ENCODE peak calls at places on chromosomes 3 and 15, in eight cellular contexts. X, J, O, D, Y, F, W and R are unnamed samples.

GRCh38 chr15:67900621-67901147 is 60.8 kb upstream of the RNU6-1 start:
- DNase-seq in X (no peak), O (no peak), J (no peak), W (no peak), D (no peak), Y (no peak), F (no peak), R (no peak)

GRCh38 chr3:68931406-68932149 is 769 bp downstream of the TAFA4 start:
- DNase-seq in F (no peak), Y (no peak), J (no peak), W (no peak), O (no peak), X (peak; percentile 48), D (no peak), R (no peak)

GRCh38 chr15:42102646-42103235 is 8.4 kb upstream of the PLA2G4D start:
- DNase-seq in X (no peak), O (no peak), W (no peak), Y (no peak), F (no peak), J (peak; percentile 9), D (peak; percentile 19), R (peak; percentile 58)

GRCh38 chr15:94177112-94177511 is 54.2 kb upstream of the MCTP2 start:
- DNase-seq in D (peak; percentile 3), W (no peak), J (no peak), F (no peak), X (no peak), O (no peak), Y (no peak), R (no peak)

GRCh38 chr15:33592864-33593263 is 282.1 kb downstream of the RYR3 start:
- DNase-seq in D (no peak), Y (no peak), O (no peak), F (no peak), W (no peak), J (no peak), X (no peak), R (no peak)

GRCh38 chr3:60528651-60529050 is 722.6 kb downstream of the FHIT start:
- DNase-seq in X (no peak), W (no peak), Y (no peak), J (no peak), D (no peak), F (no peak), O (no peak), R (no peak)

GRCh38 chr3:104102386-104102785 is 1264.3 kb upstream of the ALCAM start:
- DNase-seq in J (peak; percentile 47), W (no peak), O (peak; percentile 32), F (peak; percentile 40), Y (no peak), X (peak; percentile 64), D (peak; percentile 61), R (peak; percentile 65)

GRCh38 chr15:79549196-79549595 is 117.1 kb downstream of the MINAR1 start:
- DNase-seq in O (no peak), W (no peak), J (no peak), D (no peak), X (no peak), Y (no peak), F (no peak), R (no peak)

GRCh38 chr15:94322141-94322540 is 90.8 kb downstream of the MCTP2 start:
- DNase-seq in Y (no peak), J (no peak), X (no peak), D (no peak), O (no peak), F (no peak), W (no peak), R (no peak)

GRCh38 chr15:38253448-38253847 is 812 bp downstream of the SPRED1 start:
- DNase-seq in J (peak; percentile 45), X (peak; percentile 42), O (no peak), F (no peak), D (peak; percentile 80), W (no peak), Y (no peak), R (peak; percentile 55)

GRCh38 chr3:194240766-194241165 is 104.8 kb downstream of the HES1 start:
- DNase-seq in J (no peak), D (no peak), Y (no peak), O (no peak), F (no peak), W (no peak), X (no peak), R (no peak)

GRCh38 chr15:69081310-69082004 is 67.0 kb downstream of the NOX5 start:
- DNase-seq in J (no peak), W (no peak), F (no peak), O (no peak), X (no peak), D (peak; percentile 13), Y (no peak), R (peak; percentile 86)

GRCh38 chr15:90866161-90866715 is 2.1 kb upstream of the FURIN start:
- DNase-seq in F (peak; percentile 66), W (no peak), D (no peak), J (no peak), X (no peak), Y (no peak), O (no peak), R (no peak)

GRCh38 chr15:98906712-98907083 is 100.9 kb downstream of the PGPEP1L start:
- DNase-seq in X (no peak), D (no peak), J (no peak), Y (no peak), W (no peak), F (no peak), O (no peak), R (peak; percentile 64)

GRCh38 chr3:154184582-154184981 is 63.4 kb downstream of the ARHGEF26 start:
- DNase-seq in O (no peak), F (no peak), D (no peak), Y (no peak), W (no peak), J (no peak), X (no peak), R (no peak)

GRCh38 chr3:135229018-135229495 is 434.0 kb downstream of the EPHB1 start:
- DNase-seq in J (no peak), O (no peak), F (peak; percentile 100), D (no peak), W (no peak), X (peak; percentile 35), Y (no peak), R (no peak)